ENCODE peak calls at places on chromosomes 7 and 10, in four cellular contexts. R, Q, Z and P are unnamed samples.

GRCh38 chr7:44637788-44638594 is 31.6 kb downstream of the OGDH start:
- DNase-seq in R (peak), Q (no peak), Z (no peak), P (peak)

GRCh38 chr10:110609592-110609991 is 34.5 kb upstream of the RBM20 start:
- DNase-seq in R (peak), Q (peak), Z (peak), P (peak)

GRCh38 chr10:86306628-86307278 is 59.8 kb downstream of the GRID1 start:
- DNase-seq in R (peak), Q (no peak), Z (peak), P (peak)

GRCh38 chr10:31698169-31698890 is 230.3 kb downstream of the ARHGAP12 start:
- DNase-seq in R (no peak), Q (no peak), Z (no peak), P (no peak)

GRCh38 chr7:34073676-34074075 is 168.3 kb downstream of the BMPER start:
- DNase-seq in R (no peak), Q (no peak), Z (no peak), P (no peak)

GRCh38 chr7:137715101-137715500 is 131.7 kb downstream of the DGKI start:
- DNase-seq in R (no peak), Q (no peak), Z (no peak), P (no peak)

GRCh38 chr7:44980393-44981034 is 1.7 kb upstream of the MYO1G start:
- DNase-seq in R (peak), Q (no peak), Z (no peak), P (peak)

GRCh38 chr7:7554021-7554432 is 12.7 kb upstream of the MIOS start:
- DNase-seq in R (no peak), Q (peak), Z (no peak), P (no peak)

GRCh38 chr10:27884185-27884630 is 114.7 kb downstream of the ODAD2 start:
- DNase-seq in R (no peak), Q (no peak), Z (no peak), P (no peak)

GRCh38 chr7:15989194-15989593 is 302.7 kb upstream of the MEOX2 start:
- DNase-seq in R (no peak), Q (no peak), Z (no peak), P (no peak)

GRCh38 chr10:29517352-29517923 is 117.3 kb downstream of the SVIL start:
- DNase-seq in R (peak), Q (no peak), Z (peak), P (peak)

GRCh38 chr10:59382831-59383295 is 20.5 kb upstream of the FAM13C start:
- DNase-seq in R (no peak), Q (no peak), Z (no peak), P (no peak)

GRCh38 chr7:2886900-2887299 is 42.8 kb upstream of the GNA12 start:
- DNase-seq in R (peak), Q (peak), Z (peak), P (peak)

GRCh38 chr7:28272461-28272877 is 91.9 kb upstream of the JAZF1 start:
- DNase-seq in R (peak), Q (peak), Z (peak), P (peak)

GRCh38 chr10:4684434-4684833 is 141.6 kb upstream of the AKR1E2 start:
- DNase-seq in R (no peak), Q (no peak), Z (no peak), P (no peak)